ENCODE peak calls at places on chromosomes 7 and 10, in four cellular contexts. Q is pulmonary artery endothelial cell, U is pancreas, K is EL. C is an unnamed sample.

GRCh38 chr10:65566906-65567305 is 1358.9 kb upstream of the LRRTM3 start:
- DNase-seq in K (no peak), U (no peak), Q (no peak), C (no peak)

GRCh38 chr7:19442016-19442785 is 266.6 kb downstream of the POLR1F start:
- DNase-seq in K (peak), Q (no peak), U (no peak), C (no peak)

GRCh38 chr10:122490786-122491680 is 29.7 kb downstream of the HTRA1 start:
- DNase-seq in Q (no peak), U (no peak), K (no peak), C (no peak)

GRCh38 chr10:113709221-113709838 is 29.6 kb downstream of the CASP7 start:
- DNase-seq in K (peak), Q (no peak), U (no peak), C (no peak)

GRCh38 chr10:78326372-78326771 is 292.7 kb downstream of the RPS24 start:
- DNase-seq in K (no peak), U (no peak), Q (no peak), C (no peak)

GRCh38 chr7:34337163-34337562 is 320.9 kb upstream of the NPSR1 start:
- DNase-seq in Q (no peak), K (no peak), U (no peak), C (no peak)

GRCh38 chr7:44559485-44559884 is 14.2 kb downstream of the DDX56 start:
- DNase-seq in U (no peak), Q (no peak), K (no peak), C (no peak)

GRCh38 chr10:70805619-70806215 is 10.0 kb upstream of the SGPL1 start:
- DNase-seq in U (no peak), K (no peak), Q (no peak), C (no peak)

GRCh38 chr7:26490631-26491624 is 199.3 kb downstream of the SNX10 start:
- DNase-seq in K (no peak), Q (no peak), U (no peak), C (no peak)

GRCh38 chr7:100583132-100584045 is 2.5 kb downstream of the LRCH4 start:
- DNase-seq in Q (no peak), K (peak), U (peak), C (no peak)

GRCh38 chr7:109751241-109751640 is 1181.6 kb downstream of the DNAJB9 start:
- DNase-seq in K (peak), Q (no peak), U (no peak), C (no peak)

GRCh38 chr10:69567920-69568319 is 5.3 kb downstream of the NEUROG3 start:
- DNase-seq in U (peak), K (peak), Q (no peak), C (no peak)

GRCh38 chr7:99597762-99598501 is at the start of gene TMEM225B:
- DNase-seq in K (no peak), Q (no peak), U (no peak), C (no peak)

GRCh38 chr10:24998044-24998443 is 17.9 kb downstream of the ENKUR start:
- DNase-seq in U (no peak), Q (no peak), K (no peak), C (no peak)

GRCh38 chr7:127885843-127886242 is 145.4 kb downstream of the LRRC4 start:
- DNase-seq in U (no peak), K (peak), Q (peak), C (no peak)

GRCh38 chr7:155669717-155670505 is 25.4 kb downstream of the RBM33 start:
- DNase-seq in Q (peak), K (peak), U (no peak), C (no peak)

GRCh38 chr10:7288060-7288690 is 122.7 kb downstream of the SFMBT2 start:
- DNase-seq in Q (no peak), U (no peak), K (no peak), C (peak)

GRCh38 chr7:134686782-134687181 is 40.1 kb downstream of the BPGM start:
- DNase-seq in U (no peak), K (peak), Q (no peak), C (no peak)

GRCh38 chr10:103554488-103555320 is 61.2 kb downstream of the NEURL1 start:
- DNase-seq in U (peak), K (peak), Q (no peak), C (no peak)

GRCh38 chr7:25083201-25083600 is 41.9 kb downstream of the CYCS start:
- DNase-seq in K (peak), Q (no peak), U (no peak), C (no peak)

GRCh38 chr10:122567056-122567660 is 6.6 kb downstream of the DMBT1 start:
- DNase-seq in U (no peak), K (peak), Q (no peak), C (no peak)

GRCh38 chr7:106111671-106112117 is 418 bp downstream of the SYPL1 start:
- DNase-seq in Q (peak), U (peak), K (no peak), C (no peak)

C was measured in vagina.